ENCODE peak calls at places on chromosomes 13 and 19, in seven cellular contexts. A is upper lobe of left lung, O is transverse colon, B is H1, L is A549, N is ovary, C is tibial nerve. Y is an unnamed sample. For H3K4me1, the result is how much of the 10 kb centered on the place peaks cover.

GRCh38 chr13:100650321-100650720 is 24.3 kb downstream of the TMTC4 start:
- DNase-seq in A (no peak), O (no peak), B (no peak), L (no peak), N (no peak), C (no peak), Y (no peak)

GRCh38 chr19:8395621-8396082 is 5.5 kb downstream of the RAB11B start:
- DNase-seq in A (peak), O (no peak), B (no peak), L (no peak), N (no peak), C (no peak), Y (no peak)

GRCh38 chr13:106173891-106174610 is 361.4 kb downstream of the EFNB2 start:
- DNase-seq in A (no peak), O (no peak), B (no peak), L (no peak), N (no peak), C (no peak), Y (no peak)

GRCh38 chr19:55441692-55442321 is 1.3 kb downstream of the SHISA7 start:
- DNase-seq in A (peak), O (no peak), B (peak), L (no peak), N (no peak), C (no peak), Y (no peak)

GRCh38 chr13:20968745-20969144 is 66.2 kb upstream of the XPO4 start:
- DNase-seq in A (no peak), O (no peak), B (no peak), L (no peak), N (no peak), C (no peak), Y (no peak)

GRCh38 chr13:35468195-35468594 is 8.3 kb downstream of the MAB21L1 start:
- DNase-seq in A (no peak), O (no peak), B (no peak), L (no peak), N (no peak), C (no peak), Y (no peak)

GRCh38 chr19:45098521-45099464 is 5.8 kb downstream of the PPP1R37 start:
- DNase-seq in A (no peak), O (no peak), B (no peak), L (no peak), N (no peak), C (no peak), Y (no peak)

GRCh38 chr13:112449545-112449930 is 73.4 kb downstream of the SPACA7 start:
- DNase-seq in A (no peak), O (no peak), B (no peak), L (no peak), N (no peak), C (no peak), Y (no peak)

GRCh38 chr13:42078113-42078769 is 29.8 kb downstream of the DGKH start:
- DNase-seq in A (no peak), O (no peak), B (no peak), L (no peak), N (no peak), C (no peak), Y (no peak)

GRCh38 chr13:50910483-50910805 is 853 bp downstream of the RNASEH2B start:
- DNase-seq in A (no peak), O (no peak), B (peak), L (peak), N (no peak), C (peak), Y (peak)

GRCh38 chr13:101025925-101026324 is 351.3 kb upstream of the TMTC4 start:
- DNase-seq in A (no peak), O (no peak), B (no peak), L (no peak), N (no peak), C (no peak), Y (no peak)

GRCh38 chr19:35755550-35756371 is 1.1 kb downstream of the HSPB6 start:
- DNase-seq in A (peak), O (peak), B (no peak), L (no peak), N (peak), C (peak), Y (peak)

GRCh38 chr13:107960301-107960700 is 255.0 kb downstream of the LIG4 start:
- DNase-seq in A (no peak), O (no peak), B (no peak), L (no peak), N (no peak), C (no peak), Y (no peak)

GRCh38 chr13:93248627-93249047 is 22.0 kb downstream of the GPC6 start:
- DNase-seq in A (peak), O (no peak), B (no peak), L (no peak), N (no peak), C (no peak), Y (no peak)

GRCh38 chr13:59991395-59991794 is 172.3 kb downstream of the DIAPH3 start:
- DNase-seq in A (no peak), O (no peak), B (no peak), L (no peak), N (no peak), C (no peak), Y (no peak)

GRCh38 chr19:30684613-30685012 is 312.4 kb downstream of the ZNF536 start:
- DNase-seq in A (peak), O (no peak), B (no peak), L (no peak), N (no peak), C (no peak), Y (peak)

GRCh38 chr13:97307882-97308624 is 85.9 kb downstream of the MBNL2 start:
- DNase-seq in A (no peak), O (no peak), B (no peak), L (peak), N (no peak), C (no peak), Y (no peak)

GRCh38 chr13:47801555-47801954 is 199.5 kb downstream of the SUCLA2 start:
- DNase-seq in A (no peak), O (no peak), B (no peak), L (no peak), N (no peak), C (no peak), Y (no peak)

GRCh38 chr19:51480590-51480989 is 2.3 kb downstream of the CEACAM18 start:
- DNase-seq in A (no peak), O (no peak), B (no peak), L (no peak), N (no peak), C (no peak), Y (peak)

GRCh38 chr19:44574201-44574950 is 39.0 kb upstream of the IGSF23 start:
- DNase-seq in A (no peak), O (no peak), B (no peak), L (no peak), N (no peak), C (no peak), Y (no peak)

GRCh38 chr19:41795031-41795461 is 1.3 kb upstream of the CEACAM3 start:
- DNase-seq in A (no peak), O (peak), B (peak), L (peak), N (no peak), C (peak), Y (no peak)

GRCh38 chr19:35104361-35104760 is 11.3 kb upstream of the FXYD3 start:
- DNase-seq in A (peak), O (no peak), B (no peak), L (no peak), N (no peak), C (no peak), Y (no peak)

GRCh38 chr19:19541572-19541971 is 3.5 kb downstream of the CILP2 start:
- DNase-seq in A (no peak), O (no peak), B (no peak), L (no peak), N (no peak), C (no peak), Y (no peak)

GRCh38 chr13:46756977-46757376 is 40.0 kb downstream of the ESD start:
- DNase-seq in A (no peak), O (no peak), B (no peak), L (no peak), N (no peak), C (no peak), Y (no peak)

GRCh38 chr19:7665076-7665475 is 3.8 kb upstream of the RETN start:
- DNase-seq in A (no peak), O (no peak), B (no peak), L (no peak), N (no peak), C (no peak), Y (no peak)

GRCh38 chr19:18029617-18030338 is 21.8 kb downstream of the ARRDC2 start:
- DNase-seq in A (no peak), O (peak), B (no peak), L (no peak), N (no peak), C (no peak), Y (peak)

GRCh38 chr19:18023596-18024212 is 15.7 kb downstream of the ARRDC2 start:
- DNase-seq in A (peak), O (peak), B (no peak), L (no peak), N (no peak), C (peak), Y (peak)

GRCh38 chr19:18021121-18021755 is 13.3 kb downstream of the ARRDC2 start:
- DNase-seq in A (peak), O (peak), B (no peak), L (no peak), N (peak), C (peak), Y (peak)

DNA sequence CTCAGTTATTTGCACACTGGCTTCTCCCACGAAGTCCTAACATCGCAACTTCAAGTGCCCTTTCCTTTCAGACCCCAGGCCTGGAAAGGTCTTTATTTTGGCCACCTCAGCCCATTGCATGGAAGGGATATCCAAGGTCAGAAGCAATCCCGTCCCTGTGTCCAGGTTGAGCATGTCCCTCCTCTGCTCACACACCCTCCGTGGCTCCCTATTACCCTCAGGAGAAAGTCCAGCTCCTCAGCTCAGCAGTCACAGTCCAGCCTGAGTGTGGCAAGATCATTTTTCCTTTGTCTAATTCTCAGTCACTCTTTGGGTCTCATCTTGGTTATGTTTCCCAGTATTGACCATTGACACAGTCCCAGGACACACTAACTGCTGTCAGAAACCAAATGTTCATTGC is 19.2 kb downstream of the ARRDC2 start:
- DNase-seq in A (no peak), O (no peak), B (no peak), L (no peak), N (no peak), C (no peak), Y (no peak)
- H3K4me1 ChIP-seq in A (under half), O (under half), B (under half), L (under half), N (under half), C (under half), Y (under half)

DNA sequence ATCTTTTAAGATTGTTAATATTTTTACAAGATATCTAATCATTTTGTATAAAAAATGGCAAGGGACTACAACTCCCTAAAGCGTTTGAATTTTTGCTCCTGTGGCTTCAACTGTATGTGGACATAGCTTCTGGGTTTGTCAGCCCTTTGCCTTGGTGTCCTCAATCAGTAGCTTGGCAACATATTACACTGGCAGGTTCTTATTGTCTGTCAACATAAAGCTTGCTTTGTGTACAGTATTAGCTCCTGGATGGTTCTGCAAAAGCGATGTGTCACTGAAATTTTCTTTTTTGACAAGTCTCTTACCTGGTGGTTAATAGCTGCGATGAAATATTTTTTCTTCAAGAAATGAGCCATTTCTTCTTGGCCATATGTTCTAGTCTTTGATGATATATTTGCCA is 190.0 kb downstream of the HS6ST3 start:
- DNase-seq in A (no peak), O (no peak), B (no peak), L (no peak), N (no peak), C (no peak), Y (no peak)
- TF ChIP-seq EP300 in A (no peak), O (no peak), B (no peak), L (no peak), N (no peak), C (no peak), Y (no peak)

GRCh38 chr19:5851302-5851701 is at the start of gene FUT3:
- DNase-seq in A (no peak), O (peak), B (no peak), L (no peak), N (no peak), C (no peak), Y (no peak)

GRCh38 chr19:5850743-5851293 is 431 bp downstream of the FUT3 start:
- DNase-seq in A (no peak), O (peak), B (no peak), L (no peak), N (no peak), C (no peak), Y (peak)

GRCh38 chr19:5844456-5845433 is 5.2 kb upstream of the FUT6 start:
- DNase-seq in A (peak), O (no peak), B (no peak), L (no peak), N (no peak), C (no peak), Y (no peak)

DNA sequence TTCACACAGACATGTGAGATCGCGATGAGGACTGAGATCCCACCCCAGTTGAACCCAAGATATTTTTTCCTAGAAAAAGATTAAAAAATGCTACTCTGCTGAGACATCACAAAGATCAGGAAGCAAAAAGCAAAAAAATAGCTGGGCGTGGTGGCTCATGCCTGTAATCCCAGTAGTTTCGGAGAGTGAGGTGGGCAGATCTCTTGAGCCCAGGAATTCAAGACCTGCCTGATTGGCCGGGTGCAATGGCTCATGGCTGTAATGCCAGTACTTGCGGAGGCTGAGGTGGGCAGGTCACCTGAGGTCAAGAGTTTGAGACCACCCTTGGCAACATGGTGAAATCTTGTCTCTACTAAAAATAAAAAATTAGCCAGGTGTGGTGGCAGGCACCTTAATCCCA is 1.1 kb downstream of the FUT3 start:
- DNase-seq in A (no peak), O (peak), B (no peak), L (no peak), N (no peak), C (no peak), Y (no peak)
- TF ChIP-seq POLR2A in A (no peak), O (peak), B (no peak), L (no peak), N (no peak), C (no peak), Y (no peak)

DNA sequence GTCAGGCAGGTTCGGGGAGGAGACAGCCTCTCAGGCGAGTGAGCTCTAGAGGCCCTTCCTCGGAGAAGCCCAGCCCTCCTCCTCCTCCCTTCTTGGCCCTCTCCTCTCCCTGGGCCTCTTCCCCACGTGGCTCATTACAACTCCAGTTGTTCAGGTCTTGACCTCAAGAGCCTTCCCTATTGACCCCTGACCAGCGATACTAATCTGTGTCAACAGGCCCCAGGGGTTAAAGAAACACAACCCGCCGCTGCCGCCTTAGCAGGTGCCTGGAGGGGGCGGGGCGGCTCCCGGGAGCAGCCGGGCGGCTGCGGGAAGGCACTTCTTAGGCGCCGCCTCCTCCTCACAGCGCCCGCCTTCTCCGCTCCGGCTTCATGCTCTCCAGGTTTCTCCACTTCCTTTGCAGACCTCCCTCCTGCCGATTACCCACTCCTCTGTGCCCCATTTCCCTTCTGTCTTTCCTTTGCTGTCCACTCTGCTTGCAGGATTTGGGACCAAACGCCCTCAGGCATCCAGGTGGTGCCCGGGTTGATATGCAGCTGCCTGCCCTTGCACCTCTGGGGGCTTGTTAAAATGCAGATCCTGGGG is 51.0 kb downstream of the LYL1 start:
- DNase-seq in A (peak), O (peak), B (peak), L (no peak), N (peak), C (peak), Y (peak)
- H3K4me1 ChIP-seq in A (half or more), O (half or more), B (under half), L (under half), N (half or more), C (half or more), Y (half or more)

Y was measured in sigmoid colon.